ENCODE peak calls at places on chromosomes 4 and X, in nine cellular contexts. W is AG04449, Q is psoas muscle, D is endothelial cell, M is PC-9, F is neural progenitor cell, A is IMR-90, V is BJ, U is Peyer's patch. T is an unnamed sample.

GRCh38 chr4:170058745-170059144 is 31.0 kb downstream of the AADAT start:
- DNase-seq in Q (no peak), V (no peak), D (no peak), W (no peak), U (no peak), M (no peak), A (no peak), F (no peak), T (no peak)

GRCh38 chr4:22434895-22435294 is 81.0 kb downstream of the ADGRA3 start:
- DNase-seq in U (no peak), M (no peak), W (no peak), F (peak; percentile 75), D (peak; percentile 54), V (no peak), Q (no peak), A (peak; percentile 63), T (peak; percentile 36)

GRCh38 chr4:1502976-1503375 is 96.7 kb upstream of the NKX1-1 start:
- DNase-seq in D (no peak), U (no peak), F (no peak), Q (no peak), V (no peak), W (no peak), A (no peak), M (no peak), T (no peak)

GRCh38 chrX:154334496-154334895 is 38.9 kb downstream of the TKTL1 start:
- DNase-seq in A (no peak), D (no peak), F (no peak), Q (no peak), M (no peak), W (no peak), V (no peak), U (no peak), T (no peak)

GRCh38 chr4:173524218-173525117 is 5.6 kb downstream of the HAND2 start:
- DNase-seq in M (no peak), W (no peak), F (no peak), U (no peak), A (no peak), D (no peak), V (no peak), Q (no peak), T (no peak)

GRCh38 chrX:153958605-153959004 is 13.0 kb downstream of the HCFC1 start:
- DNase-seq in U (no peak), V (no peak), Q (no peak), D (no peak), M (no peak), W (no peak), A (no peak), F (no peak), T (no peak)

GRCh38 chrX:21740329-21741274 is 17.3 kb downstream of the SMPX start:
- DNase-seq in D (no peak), A (no peak), Q (peak; percentile 34), U (no peak), W (no peak), F (peak; percentile 2), M (no peak), V (no peak), T (no peak)

GRCh38 chr4:101355767-101356702 is 8.7 kb upstream of the PPP3CA start:
- DNase-seq in M (peak; percentile 86), W (peak; percentile 53), F (no peak), V (no peak), U (no peak), A (peak; percentile 92), Q (no peak), D (no peak), T (no peak)

GRCh38 chrX:68895339-68896250 is 66.8 kb downstream of the EFNB1 start:
- DNase-seq in A (peak; percentile 42), M (peak; percentile 65), D (no peak), W (no peak), Q (peak; percentile 43), F (no peak), V (no peak), U (no peak), T (no peak)

GRCh38 chrX:106906361-106906760 is 3.2 kb upstream of the RIPPLY1 start:
- DNase-seq in D (no peak), Q (no peak), U (no peak), F (no peak), A (no peak), W (no peak), M (no peak), V (no peak), T (no peak)

GRCh38 chr4:5267418-5267817 is 216.1 kb downstream of the STK32B start:
- DNase-seq in U (no peak), D (no peak), V (no peak), W (no peak), Q (no peak), M (no peak), F (no peak), A (peak; percentile 25), T (no peak)

GRCh38 chr4:176547005-176547404 is 227.2 kb downstream of the SPCS3 start:
- DNase-seq in V (peak; percentile 70), Q (no peak), A (peak; percentile 92), F (no peak), W (no peak), U (no peak), D (no peak), M (no peak), T (no peak)

GRCh38 chr4:138522366-138522765 is 280.2 kb upstream of the SLC7A11 start:
- DNase-seq in A (peak; percentile 40), V (no peak), F (peak; percentile 41), M (no peak), U (no peak), W (no peak), Q (no peak), D (peak; percentile 11), T (no peak)

GRCh38 chrX:110286126-110286525 is 31.8 kb downstream of the AMMECR1 start:
- DNase-seq in F (no peak), D (no peak), A (peak; percentile 89), V (peak; percentile 59), Q (no peak), U (no peak), M (peak; percentile 76), W (peak; percentile 53), T (no peak)

GRCh38 chr4:2274320-2275043 is 12.6 kb upstream of the MXD4 start:
- DNase-seq in F (no peak), Q (no peak), D (no peak), M (no peak), U (no peak), A (no peak), V (no peak), W (no peak), T (peak; percentile 6)

GRCh38 chr4:184645904-184646610 is 3.2 kb downstream of the CASP3 start:
- DNase-seq in F (no peak), M (no peak), D (no peak), Q (no peak), U (no peak), A (no peak), V (no peak), W (no peak), T (no peak)

GRCh38 chr4:21742326-21742725 is 206.2 kb downstream of the KCNIP4 start:
- DNase-seq in Q (no peak), U (no peak), A (no peak), W (no peak), M (no peak), F (no peak), V (peak; percentile 64), D (no peak), T (no peak)

GRCh38 chr4:41044165-41044564 is 170.2 kb downstream of the APBB2 start:
- DNase-seq in U (no peak), Q (no peak), V (no peak), M (no peak), W (no peak), F (no peak), A (no peak), D (no peak), T (no peak)

GRCh38 chr4:177108708-177109107 is 201.0 kb upstream of the NEIL3 start:
- DNase-seq in W (no peak), F (peak; percentile 7), A (peak; percentile 68), U (no peak), V (no peak), M (no peak), Q (no peak), D (no peak), T (no peak)

GRCh38 chr4:154503598-154503997 is 12.0 kb upstream of the DCHS2 start:
- DNase-seq in W (no peak), M (peak; percentile 35), F (peak; percentile 51), Q (no peak), U (no peak), D (no peak), A (peak; percentile 5), V (no peak), T (no peak)

DNA sequence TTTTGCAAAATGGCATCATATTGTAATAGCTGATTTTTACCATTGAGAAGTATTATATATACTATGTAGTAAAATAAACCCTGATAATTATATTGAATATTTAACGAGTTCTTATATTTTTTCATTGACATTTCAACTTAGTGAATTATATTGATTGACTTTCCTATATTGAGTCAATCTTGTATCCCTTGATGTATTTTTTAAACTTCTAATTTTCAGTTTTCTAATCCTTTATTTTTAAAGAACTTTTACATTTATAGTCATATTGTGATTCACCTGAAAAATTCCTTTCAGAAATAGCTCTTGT is 54.4 kb downstream of the CXCL1 start:
- DNase-seq in F (no peak), D (no peak), W (no peak), Q (no peak), M (no peak), U (no peak), A (no peak), V (no peak), T (no peak)
- TF ChIP-seq CTCF in F (no peak), D (no peak), W (no peak), Q (no peak), M (no peak), U (no peak), A (no peak), V (no peak), T (no peak)

DNA sequence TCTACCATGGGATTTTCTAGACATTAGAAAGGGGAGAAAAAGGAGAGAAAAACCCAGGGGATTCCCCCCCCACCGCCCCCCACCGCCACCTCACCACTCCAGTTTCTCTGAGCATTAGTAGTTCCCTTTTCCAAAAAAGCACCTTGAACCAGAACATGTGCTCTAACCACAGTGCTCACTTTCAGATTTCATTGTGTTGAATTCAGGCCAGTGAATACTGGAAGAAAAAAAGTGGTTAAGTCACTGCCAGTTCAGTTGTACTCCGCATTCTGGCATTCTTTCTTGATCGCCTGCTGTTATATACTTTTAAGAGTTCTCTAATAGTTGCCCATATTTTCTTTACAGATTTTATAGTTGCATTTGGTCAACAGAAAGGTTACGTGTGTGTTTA is 40.9 kb downstream of the JADE3 start:
- DNase-seq in V (no peak), M (no peak), A (no peak), U (no peak), W (no peak), F (no peak), Q (no peak), D (no peak), T (no peak)
- TF ChIP-seq CTCF in V (no peak), M (no peak), A (no peak), U (no peak), W (no peak), F (no peak), Q (no peak), D (no peak), T (no peak)

GRCh38 chrX:11600578-11600977 is 65.1 kb downstream of the ARHGAP6 start:
- DNase-seq in A (no peak), Q (no peak), F (no peak), D (no peak), V (no peak), W (no peak), U (no peak), M (no peak), T (no peak)
- TF ChIP-seq CTCF in A (no peak), Q (no peak), F (no peak), D (no peak), V (no peak), W (no peak), U (no peak), M (no peak), T (no peak)

GRCh38 chrX:148535639-148536038 is 35.2 kb downstream of the AFF2 start:
- DNase-seq in A (no peak), M (no peak), W (no peak), F (no peak), U (no peak), V (no peak), Q (no peak), D (no peak), T (no peak)

GRCh38 chrX:148530464-148531077 is 30.2 kb downstream of the AFF2 start:
- DNase-seq in F (peak; percentile 43), M (no peak), A (peak; percentile 33), V (no peak), W (peak; percentile 1), D (no peak), Q (no peak), U (peak; percentile 35), T (no peak)
- TF ChIP-seq CTCF in F (peak; percentile 68), M (peak; percentile 93), A (peak; percentile 59), V (peak; percentile 61), W (no peak), D (peak; percentile 76), Q (peak; percentile 50), U (peak; percentile 40), T (peak; percentile 81)

T was measured in glutamatergic neuron.